ENCODE peak calls at places on chromosomes 3 and 15, in four cellular contexts. M, U, Y and C are unnamed samples.
A peak's percentile ranks its signal among the peaks of the same experiment; 100 is the strongest.

GRCh38 chr3:4949659-4950058 is 29.6 kb upstream of the BHLHE40 start:
- DNase-seq in M (no peak), U (no peak), Y (no peak), C (no peak)

GRCh38 chr3:187400756-187401155 is 32.6 kb downstream of the RTP4 start:
- DNase-seq in Y (no peak), U (no peak), M (no peak), C (no peak)

GRCh38 chr3:176796371-176796770 is 400.9 kb downstream of the TBL1XR1 start:
- DNase-seq in U (no peak), Y (no peak), M (no peak), C (no peak)

GRCh38 chr3:159196316-159196715 is 394.5 kb downstream of the MFSD1 start:
- DNase-seq in U (no peak), Y (no peak), M (no peak), C (no peak)

GRCh38 chr15:71674354-71674753 is 136.0 kb upstream of the NR2E3 start:
- DNase-seq in M (no peak), Y (no peak), U (no peak), C (no peak)

GRCh38 chr3:30658328-30659052 is 52.1 kb downstream of the TGFBR2 start:
- DNase-seq in U (no peak), Y (peak; percentile 64), M (no peak), C (peak; percentile 5)

GRCh38 chr3:55797084-55797483 is 310.0 kb upstream of the WNT5A start:
- DNase-seq in Y (no peak), M (no peak), U (no peak), C (no peak)

GRCh38 chr15:88274534-88275460 is 18.3 kb upstream of the NTRK3 start:
- DNase-seq in U (peak; percentile 19), Y (no peak), M (peak; percentile 13), C (peak; percentile 86)

GRCh38 chr15:57167821-57168395 is 208.4 kb upstream of the CGNL1 start:
- DNase-seq in M (no peak), U (no peak), Y (no peak), C (no peak)

GRCh38 chr3:73656241-73656890 is 31.6 kb upstream of the PDZRN3 start:
- DNase-seq in M (no peak), U (no peak), Y (no peak), C (no peak)

GRCh38 chr3:24264748-24265158 is 229.9 kb downstream of the THRB start:
- DNase-seq in M (no peak), Y (no peak), U (no peak), C (peak; percentile 43)

GRCh38 chr15:73150831-73151230 is 98.6 kb downstream of the NEO1 start:
- DNase-seq in U (no peak), Y (no peak), M (no peak), C (no peak)

GRCh38 chr3:18079739-18080138 is 337.3 kb upstream of the TBC1D5 start:
- DNase-seq in Y (no peak), M (no peak), U (no peak), C (no peak)

GRCh38 chr3:112806903-112807302 is 39.8 kb downstream of the CD200R1L start:
- DNase-seq in M (no peak), Y (no peak), U (no peak), C (no peak)

GRCh38 chr15:80780416-80781221 is 1.4 kb downstream of the CEMIP start:
- DNase-seq in U (no peak), Y (no peak), M (no peak), C (peak; percentile 80)

GRCh38 chr15:78716651-78717050 is 75.6 kb upstream of the CHRNB4 start:
- DNase-seq in Y (no peak), U (no peak), M (no peak), C (no peak)

GRCh38 chr3:100634493-100635272 is 25.3 kb downstream of the ADGRG7 start:
- DNase-seq in M (no peak), Y (no peak), U (no peak), C (no peak)